ENCODE peak calls at places on chromosome 10, in five cellular contexts. M is fibroblast of mammary gland, X is epithelial cell of esophagus, L is transverse colon, R is fibroblast of villous mesenchyme. S is an unnamed sample.

GRCh38 chr10:69315610-69316312 is 37.5 kb downstream of the HK1 start:
- DNase-seq in R (no peak), L (no peak), X (no peak), M (no peak), S (no peak)

GRCh38 chr10:128915630-128916029 is 551.4 kb upstream of the MGMT start:
- DNase-seq in L (no peak), R (no peak), X (no peak), M (no peak), S (no peak)

GRCh38 chr10:43953672-43954071 is 305.0 kb upstream of the ZNF32 start:
- DNase-seq in L (no peak), R (no peak), X (no peak), M (no peak), S (peak; percentile 21)

GRCh38 chr10:21069278-21069677 is 172.2 kb upstream of the NEBL start:
- DNase-seq in R (no peak), X (no peak), L (no peak), M (no peak), S (no peak)

GRCh38 chr10:48470115-48470892 is 134.6 kb downstream of the ARHGAP22 start:
- DNase-seq in X (no peak), L (no peak), M (no peak), R (peak; percentile 67), S (peak; percentile 71)

GRCh38 chr10:99681553-99681952 is 22.2 kb downstream of the ENTPD7 start:
- DNase-seq in R (peak; percentile 74), X (peak; percentile 95), L (no peak), M (peak; percentile 93), S (no peak)

GRCh38 chr10:17673517-17674051 is 29.6 kb downstream of the STAM start:
- DNase-seq in M (peak; percentile 93), X (peak; percentile 84), L (no peak), R (peak; percentile 95), S (peak; percentile 82)

GRCh38 chr10:81108516-81109199 is 571.0 kb downstream of the SH2D4B start:
- DNase-seq in R (no peak), M (no peak), L (peak; percentile 13), X (peak; percentile 33), S (peak; percentile 39)

GRCh38 chr10:14185501-14186045 is 145.2 kb downstream of the FRMD4A start:
- DNase-seq in R (peak; percentile 52), L (no peak), X (peak; percentile 92), M (peak; percentile 43), S (peak; percentile 92)

GRCh38 chr10:119344381-119344780 is 137.0 kb downstream of the GRK5 start:
- DNase-seq in L (no peak), R (no peak), M (no peak), X (no peak), S (no peak)

GRCh38 chr10:132973903-132974241 is 31.5 kb upstream of the CFAP46 start:
- DNase-seq in M (no peak), X (no peak), R (no peak), L (no peak), S (no peak)
- H3K4me3 ChIP-seq in M (no peak overlapping the region), X (no peak overlapping the region), R (no peak overlapping the region), L (no peak overlapping the region), S (no peak overlapping the region)

DNA sequence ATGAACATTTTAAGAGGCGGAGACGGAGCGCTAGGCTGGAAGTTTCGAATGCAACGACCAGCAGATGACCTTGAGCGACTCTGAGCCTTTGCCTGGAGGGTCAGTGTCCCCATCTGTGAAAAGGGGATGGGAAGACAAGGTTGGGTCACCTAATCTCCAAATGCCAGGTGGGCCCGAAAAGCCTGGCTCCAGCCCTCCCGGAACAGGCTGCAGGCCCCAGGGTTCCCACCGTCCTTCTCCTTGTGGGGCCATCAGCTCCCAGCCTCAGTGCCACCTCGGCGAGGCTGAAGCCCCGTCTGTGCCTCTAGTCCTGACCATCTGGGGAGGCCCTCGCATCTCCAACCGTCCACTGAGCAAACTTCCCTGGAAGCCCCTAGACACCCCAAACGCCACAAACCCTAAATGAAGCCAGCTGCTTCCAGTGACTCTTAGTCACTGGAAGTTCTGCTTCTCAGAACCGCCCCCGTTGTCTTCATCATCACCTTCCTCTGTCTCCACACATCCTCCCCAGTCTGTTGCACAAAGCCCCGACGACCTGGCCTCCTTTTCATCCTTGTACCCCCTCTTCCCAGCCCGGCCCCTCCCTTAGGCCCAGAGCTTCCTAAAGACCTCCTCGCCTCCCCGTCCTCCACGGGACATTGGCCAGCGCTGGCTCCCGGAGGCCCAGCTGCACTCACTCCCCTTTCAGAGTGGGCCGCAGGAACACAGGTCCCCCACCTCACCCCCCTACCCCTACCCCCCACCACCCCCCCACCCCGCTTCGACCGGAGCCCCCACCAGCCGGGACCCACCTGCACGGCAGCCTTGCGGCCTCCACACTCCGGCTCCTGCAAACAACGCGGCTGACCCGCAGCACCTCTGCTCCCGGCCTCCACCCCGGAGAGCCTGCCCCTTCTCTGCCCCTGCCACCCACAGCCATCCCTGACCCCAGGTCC is 1.0 kb upstream of the DIP2C start:
- DNase-seq in X (no peak), L (no peak), M (peak; percentile 71), R (no peak), S (no peak)
- H3K4me3 ChIP-seq in X (peak overlapping the region; percentile 24), L (peak overlapping the region; percentile 38), M (peak overlapping the region; percentile 59), R (peak overlapping the region; percentile 62), S (peak overlapping the region; percentile 34)

GRCh38 chr10:11604742-11605650 is 6.5 kb downstream of the USP6NL start:
- DNase-seq in L (no peak), M (no peak), R (no peak), X (no peak), S (no peak)
- H3K4me3 ChIP-seq in L (no peak overlapping the region), M (no peak overlapping the region), R (no peak overlapping the region), X (no peak overlapping the region), S (no peak overlapping the region)

GRCh38 chr10:27506280-27506679 is 2.2 kb downstream of the RAB18 start:
- DNase-seq in R (no peak), X (peak; percentile 24), M (peak; percentile 35), L (no peak), S (no peak)
- H3K4me3 ChIP-seq in R (no peak overlapping the region), X (no peak overlapping the region), M (no peak overlapping the region), L (no peak overlapping the region), S (no peak overlapping the region)

GRCh38 chr10:89532476-89532875 is 2.9 kb downstream of the SLC16A12 start:
- DNase-seq in R (no peak), L (no peak), X (peak; percentile 39), M (no peak), S (no peak)

GRCh38 chr10:89534826-89535166 is 598 bp downstream of the SLC16A12 start:
- DNase-seq in X (no peak), R (no peak), M (no peak), L (no peak), S (no peak)

GRCh38 chr10:89535185-89536012 is at the start of gene SLC16A12:
- DNase-seq in X (peak; percentile 6), L (no peak), M (no peak), R (peak; percentile 19), S (no peak)

GRCh38 chr10:89537361-89537760 is 2.0 kb upstream of the SLC16A12 start:
- DNase-seq in L (no peak), R (no peak), X (no peak), M (no peak), S (no peak)

DNA sequence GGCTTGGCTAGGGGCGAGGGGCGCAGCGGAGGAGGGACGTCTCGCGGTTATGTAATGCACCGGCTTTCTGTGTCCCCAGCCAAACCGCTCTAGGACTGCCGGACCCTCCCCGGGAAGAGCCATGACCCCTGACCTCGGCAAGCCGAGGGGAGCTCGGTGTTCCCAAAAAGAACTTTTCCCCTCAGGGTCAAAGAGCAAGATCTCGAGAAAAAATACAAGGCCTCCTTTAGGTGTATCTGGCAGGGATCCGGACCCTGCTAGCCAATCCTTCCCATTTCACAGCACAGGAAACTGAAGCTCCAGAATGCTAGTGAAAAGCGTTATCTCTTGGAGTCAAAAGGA is 590 bp upstream of the SLC16A12 start:
- DNase-seq in R (no peak), X (no peak), M (no peak), L (no peak), S (no peak)
- H3K4me3 ChIP-seq in R (peak overlapping the region; percentile 47), X (peak overlapping the region; percentile 18), M (peak overlapping the region; percentile 28), L (peak overlapping the region; percentile 31), S (peak overlapping the region; percentile 15)

GRCh38 chr10:74827694-74828093 is 1.3 kb downstream of the KAT6B start:
- DNase-seq in R (no peak), M (no peak), L (no peak), X (no peak), S (no peak)
- H3K4me3 ChIP-seq in R (peak overlapping the region; percentile 79), M (peak overlapping the region; percentile 74), L (no peak overlapping the region), X (peak overlapping the region; percentile 74), S (peak overlapping the region; percentile 49)

DNA sequence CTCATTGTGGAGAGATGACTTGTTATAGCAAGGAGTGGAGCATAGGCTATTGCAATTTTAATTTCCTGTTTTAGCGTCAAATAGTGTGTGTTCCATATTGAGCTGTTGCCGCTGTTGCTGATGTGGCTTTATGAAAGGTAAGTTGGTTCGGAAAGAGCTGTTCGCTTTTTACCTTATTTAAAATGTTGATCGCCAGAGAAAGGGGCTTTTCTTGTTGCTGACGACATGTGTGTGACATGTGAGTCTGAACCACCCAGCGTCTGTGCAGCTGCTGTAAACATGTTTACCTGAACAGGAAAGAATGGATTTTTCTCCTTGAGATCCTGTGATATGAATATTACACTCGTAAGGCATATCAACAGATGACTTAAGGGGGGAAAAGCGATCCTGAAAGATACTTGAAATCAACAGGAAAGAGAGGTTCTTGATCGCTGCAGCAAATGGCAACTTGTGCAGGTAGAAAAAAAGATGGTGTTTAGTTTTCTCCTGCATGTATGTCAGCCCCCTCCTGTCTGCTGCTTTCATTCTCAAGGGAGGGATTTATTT is 2.5 kb downstream of the ZEB1 start:
- DNase-seq in R (peak; percentile 38), X (no peak), L (peak; percentile 7), M (peak; percentile 27), S (no peak)
- H3K4me3 ChIP-seq in R (peak overlapping the region; percentile 94), X (no peak overlapping the region), L (peak overlapping the region; percentile 91), M (peak overlapping the region; percentile 82), S (no peak overlapping the region)

GRCh38 chr10:42754155-42755027 is 28.2 kb upstream of the BMS1 start:
- DNase-seq in M (no peak), X (peak; percentile 21), L (no peak), R (peak; percentile 27), S (peak; percentile 60)

GRCh38 chr10:42753507-42754154 is 29.0 kb upstream of the BMS1 start:
- DNase-seq in R (no peak), M (no peak), L (no peak), X (no peak), S (no peak)

GRCh38 chr10:42755591-42756093 is 27.0 kb upstream of the BMS1 start:
- DNase-seq in L (no peak), M (no peak), R (no peak), X (no peak), S (no peak)

GRCh38 chr10:42755028-42755451 is 27.6 kb upstream of the BMS1 start:
- DNase-seq in M (no peak), L (no peak), R (no peak), X (no peak), S (no peak)

DNA sequence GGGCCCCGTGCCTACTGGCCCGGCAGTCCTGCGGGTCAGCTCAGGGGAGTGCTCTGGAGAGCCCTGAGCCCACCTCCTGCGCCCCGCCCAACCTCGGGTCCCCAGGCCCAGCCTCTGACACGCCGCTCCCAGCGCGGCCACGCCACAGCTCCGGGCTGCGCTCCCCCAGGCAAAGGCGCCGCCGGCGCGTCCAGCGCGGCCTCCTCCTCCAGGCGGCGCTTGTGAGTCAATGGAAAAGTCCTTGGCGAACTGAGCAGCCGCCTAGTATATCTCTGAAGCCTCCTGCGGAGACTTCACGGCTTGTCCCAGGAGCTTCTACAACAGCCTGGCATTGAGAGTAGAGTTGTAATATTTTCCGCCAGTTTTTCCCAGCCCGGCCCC is 29.5 kb upstream of the BMS1 start:
- DNase-seq in L (peak; percentile 83), R (peak; percentile 75), M (peak; percentile 72), X (peak; percentile 78), S (peak; percentile 95)
- H3K4me3 ChIP-seq in L (peak overlapping the region; percentile 47), R (peak overlapping the region; percentile 59), M (peak overlapping the region; percentile 31), X (peak overlapping the region; percentile 45), S (peak overlapping the region; percentile 68)

S was measured in Caco-2.